ENCODE peak calls at places on chromosome 11, in eight cellular contexts. H is uterus; Z is hippocampal formation; X is AG08395; I is astrocyte of the hippocampus; G is activated T-cell treated with anti-CD3 and anti-CD28 coated beads, Interleukin-2, amount 50 U/mL, for 72 hours; L is NAMALWA; M is coronary artery. B is an unnamed sample.

GRCh38 chr11:12455938-12456337 is 78.6 kb downstream of the PARVA start:
- DNase-seq in H (no peak), Z (no peak), X (peak), I (peak), G (no peak), L (no peak), M (no peak), B (no peak)

GRCh38 chr11:63240791-63241379 is 2.5 kb downstream of the SLC22A25 start:
- DNase-seq in H (no peak), Z (no peak), X (no peak), I (no peak), G (no peak), L (no peak), M (no peak), B (no peak)

GRCh38 chr11:27858901-27859300 is 158.6 kb upstream of the BDNF start:
- DNase-seq in H (no peak), Z (no peak), X (no peak), I (no peak), G (no peak), L (no peak), M (no peak), B (no peak)

GRCh38 chr11:92628401-92629292 is 340.8 kb upstream of the MTNR1B start:
- DNase-seq in H (no peak), Z (no peak), X (peak), I (peak), G (no peak), L (no peak), M (no peak), B (no peak)

GRCh38 chr11:3103076-3103475 is 45.9 kb upstream of the CARS1 start:
- DNase-seq in H (no peak), Z (no peak), X (no peak), I (no peak), G (no peak), L (no peak), M (no peak), B (peak)

GRCh38 chr11:128451651-128452470 is 135.5 kb downstream of the ETS1 start:
- DNase-seq in H (peak), Z (peak), X (no peak), I (peak), G (no peak), L (no peak), M (peak), B (no peak)

GRCh38 chr11:79676396-79676795 is 235.6 kb upstream of the TENM4 start:
- DNase-seq in H (no peak), Z (no peak), X (no peak), I (no peak), G (no peak), L (no peak), M (no peak), B (no peak)

GRCh38 chr11:82790723-82791487 is 57.2 kb upstream of the FAM181B start:
- DNase-seq in H (peak), Z (no peak), X (no peak), I (peak), G (no peak), L (no peak), M (no peak), B (no peak)

GRCh38 chr11:28110108-28110838 is 2.1 kb downstream of the METTL15 start:
- DNase-seq in H (peak), Z (peak), X (peak), I (peak), G (peak), L (peak), M (peak), B (peak)

GRCh38 chr11:12868315-12869073 is 140.6 kb upstream of the RASSF10 start:
- DNase-seq in H (no peak), Z (no peak), X (peak), I (peak), G (no peak), L (no peak), M (no peak), B (no peak)

GRCh38 chr11:45336136-45336535 is 50.0 kb upstream of the SYT13 start:
- DNase-seq in H (no peak), Z (no peak), X (no peak), I (no peak), G (no peak), L (no peak), M (no peak), B (no peak)

GRCh38 chr11:16000065-16000464 is 356.3 kb downstream of the SOX6 start:
- DNase-seq in H (no peak), Z (no peak), X (peak), I (peak), G (no peak), L (no peak), M (no peak), B (no peak)

GRCh38 chr11:111476366-111476765 is 35.8 kb downstream of the BTG4 start:
- DNase-seq in H (no peak), Z (no peak), X (no peak), I (no peak), G (no peak), L (no peak), M (no peak), B (no peak)

GRCh38 chr11:120842195-120842594 is 181.7 kb upstream of the TBCEL start:
- DNase-seq in H (no peak), Z (no peak), X (no peak), I (no peak), G (no peak), L (no peak), M (no peak), B (no peak)

GRCh38 chr11:47176328-47177228 is at the start of gene ARFGAP2:
- DNase-seq in H (peak), Z (peak), X (peak), I (peak), G (peak), L (peak), M (peak), B (peak)

GRCh38 chr11:9004310-9004945 is 627 bp upstream of the NRIP3 start:
- DNase-seq in H (peak), Z (no peak), X (no peak), I (peak), G (peak), L (no peak), M (no peak), B (peak)

B was measured in mesenteric fat pad.